ENCODE peak calls at places on chromosomes 6 and 20, in ten cellular contexts. J is neural crest cell, A is osteocyte, P is RWPE1, E is A549, N is osteoblast, Z is dorsolateral prefrontal cortex, C is foreskin fibroblast, X is stomach, Y is fibroblast of lung. G is an unnamed sample.

GRCh38 chr6:145254649-145255401 is 480.5 kb downstream of the EPM2A start:
- DNase-seq in J (no peak), A (no peak), P (no peak), E (no peak), N (no peak), Z (no peak), C (no peak), X (no peak), Y (no peak), G (no peak)

GRCh38 chr6:113457156-113457555 is 400.0 kb upstream of the MARCKS start:
- DNase-seq in J (no peak), A (peak; percentile 88), P (no peak), E (no peak), N (peak; percentile 81), Z (no peak), C (peak; percentile 55), X (no peak), Y (peak; percentile 79), G (no peak)

GRCh38 chr20:12737900-12738299 is 270.9 kb upstream of the SPTLC3 start:
- DNase-seq in J (no peak), A (no peak), P (no peak), E (no peak), N (no peak), Z (no peak), C (no peak), X (no peak), Y (no peak), G (no peak)

GRCh38 chr6:142537612-142538478 is 236.0 kb downstream of the ADGRG6 start:
- DNase-seq in J (no peak), A (no peak), P (no peak), E (peak; percentile 48), N (peak; percentile 26), Z (no peak), C (peak; percentile 15), X (no peak), Y (peak; percentile 29), G (no peak)

GRCh38 chr6:114389111-114389510 is 46.3 kb upstream of the HS3ST5 start:
- DNase-seq in J (no peak), A (no peak), P (no peak), E (no peak), N (no peak), Z (no peak), C (peak; percentile 3), X (no peak), Y (no peak), G (no peak)

GRCh38 chr6:187252-187840 is 104.9 kb upstream of the DUSP22 start:
- DNase-seq in J (no peak), A (peak; percentile 34), P (no peak), E (no peak), N (no peak), Z (no peak), C (no peak), X (no peak), Y (peak; percentile 14), G (no peak)

GRCh38 chr20:13533946-13534345 is 104.8 kb downstream of the TASP1 start:
- DNase-seq in J (no peak), A (no peak), P (no peak), E (no peak), N (no peak), Z (no peak), C (no peak), X (no peak), Y (no peak), G (no peak)

GRCh38 chr6:36594816-36595167 is 630 bp downstream of the SRSF3 start:
- DNase-seq in J (no peak), A (no peak), P (no peak), E (no peak), N (peak; percentile 15), Z (no peak), C (no peak), X (no peak), Y (peak; percentile 30), G (no peak)

GRCh38 chr6:32151131-32151884 is 431 bp downstream of the PRRT1 start:
- DNase-seq in J (no peak), A (no peak), P (no peak), E (no peak), N (peak; percentile 71), Z (no peak), C (peak; percentile 33), X (no peak), Y (no peak), G (no peak)

GRCh38 chr20:6533828-6534388 is 233.6 kb upstream of the BMP2 start:
- DNase-seq in J (no peak), A (no peak), P (no peak), E (no peak), N (peak; percentile 3), Z (no peak), C (peak; percentile 65), X (no peak), Y (peak; percentile 91), G (no peak)

GRCh38 chr6:99745651-99746050 is 139.0 kb downstream of the PRDM13 start:
- DNase-seq in J (no peak), A (no peak), P (peak; percentile 33), E (peak; percentile 9), N (no peak), Z (no peak), C (no peak), X (no peak), Y (no peak), G (no peak)

GRCh38 chr6:154937306-154938244 is 57.5 kb upstream of the TIAM2 start:
- DNase-seq in J (no peak), A (no peak), P (no peak), E (no peak), N (peak; percentile 77), Z (no peak), C (peak; percentile 37), X (no peak), Y (peak; percentile 70), G (no peak)

GRCh38 chr6:14728396-14729024 is 517.4 kb upstream of the JARID2 start:
- DNase-seq in J (no peak), A (no peak), P (peak; percentile 51), E (no peak), N (peak; percentile 70), Z (no peak), C (peak; percentile 85), X (no peak), Y (peak; percentile 94), G (no peak)

GRCh38 chr20:50624351-50625016 is 66.9 kb downstream of the RIPOR3 start:
- DNase-seq in J (no peak), A (no peak), P (peak; percentile 76), E (peak; percentile 17), N (peak; percentile 63), Z (no peak), C (no peak), X (peak; percentile 78), Y (no peak), G (no peak)

GRCh38 chr6:3208096-3208774 is 19.2 kb downstream of the TUBB2B start:
- DNase-seq in J (no peak), A (peak; percentile 71), P (peak; percentile 50), E (no peak), N (no peak), Z (no peak), C (peak; percentile 98), X (no peak), Y (peak; percentile 95), G (no peak)

DNA sequence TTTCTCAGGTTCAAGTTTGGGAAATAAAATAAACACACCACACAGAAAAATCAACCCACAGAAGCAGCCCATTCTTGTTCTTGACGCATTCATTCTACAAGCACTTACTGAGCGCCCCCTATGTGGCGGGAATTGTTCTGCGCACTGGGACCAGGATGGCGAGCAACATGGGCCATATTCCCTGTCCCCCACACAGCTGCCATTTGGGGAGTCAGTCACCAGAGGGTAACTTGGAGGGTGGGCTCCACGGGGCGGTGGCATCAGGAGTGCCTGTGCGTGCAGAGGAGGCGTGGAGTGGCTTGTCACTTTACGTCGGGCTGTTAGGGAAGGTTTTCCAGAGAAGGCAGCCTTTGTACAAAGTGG is 185.0 kb upstream of the PDE10A start:
- DNase-seq in J (no peak), A (peak; percentile 36), P (no peak), E (no peak), N (no peak), Z (no peak), C (no peak), X (no peak), Y (no peak), G (no peak)
- TF ChIP-seq CTCF in J (peak; percentile 31), A (peak; percentile 18), P (no peak), E (no peak), N (no peak), Z (no peak), C (no peak), X (no peak), Y (no peak), G (no peak)

DNA sequence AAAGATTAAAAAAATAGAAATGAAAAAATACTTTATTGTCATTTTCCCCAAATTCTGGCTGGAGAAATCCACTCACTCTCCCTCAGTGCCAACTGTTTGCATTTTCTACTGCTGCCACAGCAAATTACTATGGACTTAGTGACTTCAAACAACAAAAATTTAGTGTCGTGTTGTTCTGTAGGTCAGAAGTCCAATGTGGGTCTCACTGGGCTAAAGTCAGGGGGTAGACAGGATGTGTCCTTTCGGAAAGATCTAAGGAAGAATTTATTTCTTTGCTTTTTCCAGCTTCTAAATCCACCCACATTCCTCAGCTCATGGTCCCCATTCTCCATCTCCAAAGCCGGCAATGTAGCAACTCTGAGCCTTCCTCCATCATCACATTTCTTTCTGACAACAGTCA is 453.3 kb downstream of the KIF16B start:
- DNase-seq in J (no peak), A (no peak), P (no peak), E (no peak), N (no peak), Z (no peak), C (no peak), X (no peak), Y (no peak), G (no peak)
- TF ChIP-seq CTCF in J (no peak), A (no peak), P (no peak), E (no peak), N (no peak), Z (no peak), C (no peak), X (no peak), Y (no peak), G (no peak)

DNA sequence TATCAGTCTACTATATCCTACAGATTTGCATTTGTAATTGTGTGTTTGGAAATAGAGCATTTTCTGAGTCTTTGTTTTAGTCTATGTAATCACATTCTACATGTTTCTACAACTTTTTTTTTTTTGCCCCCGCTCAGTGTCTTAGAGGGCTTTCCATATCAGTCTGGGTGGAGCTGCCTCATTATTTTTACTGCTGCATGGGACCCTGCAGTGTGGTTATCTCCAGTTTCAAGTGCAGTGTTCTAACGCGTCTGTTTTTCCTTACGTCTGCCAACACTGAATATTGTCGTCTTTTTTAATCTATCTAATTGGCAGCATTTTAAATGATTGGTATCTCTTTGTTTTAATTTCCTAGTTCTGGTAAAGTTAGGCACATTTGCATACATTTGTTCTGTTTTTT is 7.9 kb downstream of the CUL9 start:
- DNase-seq in J (no peak), A (no peak), P (no peak), E (no peak), N (peak; percentile 26), Z (no peak), C (no peak), X (no peak), Y (no peak), G (no peak)
- TF ChIP-seq CTCF in J (no peak), A (no peak), P (no peak), E (no peak), N (no peak), Z (no peak), C (no peak), X (no peak), Y (no peak), G (no peak)

DNA sequence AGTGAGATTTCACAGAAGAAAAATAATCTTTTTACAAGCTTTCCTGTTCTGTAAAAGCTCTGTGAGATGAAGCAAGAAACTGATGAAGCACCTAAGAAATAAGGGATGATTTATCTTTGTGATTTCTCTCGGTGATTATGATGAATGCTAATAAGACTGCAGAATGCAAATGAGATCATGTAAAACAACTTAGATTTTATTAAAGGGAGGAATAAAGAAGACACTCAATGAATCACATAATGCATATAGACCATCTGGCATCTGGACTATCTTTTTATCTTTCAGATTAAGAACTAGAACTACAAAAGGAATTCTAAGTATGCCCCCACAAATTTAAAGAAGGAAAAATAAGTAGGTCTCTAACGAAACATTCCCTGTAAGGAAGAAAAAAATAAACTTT is 361.5 kb upstream of the OPRM1 start:
- DNase-seq in J (no peak), A (no peak), P (no peak), E (no peak), N (no peak), Z (no peak), C (no peak), X (no peak), Y (no peak), G (no peak)
- TF ChIP-seq CTCF in J (no peak), A (no peak), P (no peak), E (no peak), N (no peak), Z (no peak), C (no peak), X (no peak), Y (no peak), G (no peak)